ENCODE peak calls at places on chromosome 18, in four cellular contexts. One of them, this sample, is unnamed.

GRCh38 chr18:13320891-13321425 is 102.4 kb downstream of the LDLRAD4 start:
- DNase-seq in cardiac fibroblast: no peak
- DNase-seq in NCI-H146: no peak
- DNase-seq in lower lobe of right lung: no peak
- DNase-seq in this sample: no peak

GRCh38 chr18:79356435-79356834 is 39.3 kb upstream of the NFATC1 start:
- DNase-seq in lower lobe of right lung: no peak
- DNase-seq in NCI-H146: no peak
- DNase-seq in cardiac fibroblast: no peak
- DNase-seq in this sample: no peak

GRCh38 chr18:36829362-36830140 is 624 bp downstream of the KIAA1328 start:
- DNase-seq in cardiac fibroblast: peak
- DNase-seq in NCI-H146: peak
- DNase-seq in lower lobe of right lung: no peak
- DNase-seq in this sample: no peak

GRCh38 chr18:9546468-9546867 is 67.9 kb downstream of the PPP4R1 start:
- DNase-seq in lower lobe of right lung: no peak
- DNase-seq in NCI-H146: no peak
- DNase-seq in cardiac fibroblast: no peak
- DNase-seq in this sample: no peak

GRCh38 chr18:78549971-78550370 is 429.6 kb upstream of the SALL3 start:
- DNase-seq in lower lobe of right lung: no peak
- DNase-seq in cardiac fibroblast: no peak
- DNase-seq in NCI-H146: no peak
- DNase-seq in this sample: no peak

GRCh38 chr18:50654211-50654610 is 94.3 kb downstream of the MAPK4 start:
- DNase-seq in NCI-H146: no peak
- DNase-seq in cardiac fibroblast: no peak
- DNase-seq in lower lobe of right lung: no peak
- DNase-seq in this sample: no peak

GRCh38 chr18:46402396-46402795 is 254.6 kb downstream of the LOXHD1 start:
- DNase-seq in NCI-H146: no peak
- DNase-seq in cardiac fibroblast: peak
- DNase-seq in lower lobe of right lung: no peak
- DNase-seq in this sample: no peak

GRCh38 chr18:67421666-67422065 is 94.9 kb downstream of the DSEL start:
- DNase-seq in NCI-H146: no peak
- DNase-seq in lower lobe of right lung: no peak
- DNase-seq in cardiac fibroblast: peak
- DNase-seq in this sample: no peak

GRCh38 chr18:80171190-80171872 is 62.3 kb downstream of the ADNP2 start:
- DNase-seq in lower lobe of right lung: peak
- DNase-seq in cardiac fibroblast: peak
- DNase-seq in NCI-H146: no peak
- DNase-seq in this sample: peak

GRCh38 chr18:62437520-62438329 is 85.1 kb upstream of the ZCCHC2 start:
- DNase-seq in cardiac fibroblast: peak
- DNase-seq in NCI-H146: no peak
- DNase-seq in lower lobe of right lung: peak
- DNase-seq in this sample: no peak

GRCh38 chr18:41538751-41539150 is 416.3 kb upstream of the PIK3C3 start:
- DNase-seq in NCI-H146: no peak
- DNase-seq in lower lobe of right lung: no peak
- DNase-seq in cardiac fibroblast: no peak
- DNase-seq in this sample: no peak

GRCh38 chr18:7950380-7951143 is 383.4 kb downstream of the PTPRM start:
- DNase-seq in lower lobe of right lung: no peak
- DNase-seq in cardiac fibroblast: peak
- DNase-seq in NCI-H146: no peak
- DNase-seq in this sample: no peak

GRCh38 chr18:35933982-35934381 is 38.5 kb upstream of the RMP24 start:
- DNase-seq in cardiac fibroblast: no peak
- DNase-seq in NCI-H146: peak
- DNase-seq in lower lobe of right lung: no peak
- DNase-seq in this sample: no peak

GRCh38 chr18:73752546-73752945 is 395.1 kb downstream of the FBXO15 start:
- DNase-seq in NCI-H146: no peak
- DNase-seq in lower lobe of right lung: no peak
- DNase-seq in cardiac fibroblast: peak
- DNase-seq in this sample: no peak

GRCh38 chr18:76874643-76875389 is 52.5 kb downstream of the ZNF236 start:
- DNase-seq in NCI-H146: peak
- DNase-seq in lower lobe of right lung: no peak
- DNase-seq in cardiac fibroblast: no peak
- DNase-seq in this sample: no peak

GRCh38 chr18:24590946-24591345 is 130.5 kb downstream of the HRH4 start:
- DNase-seq in cardiac fibroblast: no peak
- DNase-seq in lower lobe of right lung: no peak
- DNase-seq in NCI-H146: no peak
- DNase-seq in this sample: no peak

GRCh38 chr18:79712206-79712857 is 32.7 kb downstream of the CTDP1 start:
- DNase-seq in lower lobe of right lung: no peak
- DNase-seq in NCI-H146: no peak
- DNase-seq in cardiac fibroblast: no peak
- DNase-seq in this sample: no peak

GRCh38 chr18:56240405-56240804 is 398.0 kb downstream of the TXNL1 start:
- DNase-seq in lower lobe of right lung: no peak
- DNase-seq in NCI-H146: no peak
- DNase-seq in cardiac fibroblast: no peak
- DNase-seq in this sample: no peak

GRCh38 chr18:5964596-5964995 is 69.3 kb upstream of the TMEM200C start:
- DNase-seq in cardiac fibroblast: no peak
- DNase-seq in NCI-H146: no peak
- DNase-seq in lower lobe of right lung: no peak
- DNase-seq in this sample: no peak

GRCh38 chr18:9380101-9380500 is 45.5 kb downstream of the TWSG1 start:
- DNase-seq in cardiac fibroblast: no peak
- DNase-seq in lower lobe of right lung: no peak
- DNase-seq in NCI-H146: peak
- DNase-seq in this sample: no peak

GRCh38 chr18:5393779-5394178 is 98.3 kb upstream of the ZBTB14 start:
- DNase-seq in cardiac fibroblast: no peak
- DNase-seq in NCI-H146: no peak
- DNase-seq in lower lobe of right lung: no peak
- DNase-seq in this sample: no peak

GRCh38 chr18:13831864-13832508 is 8.0 kb downstream of the MC5R start:
- DNase-seq in lower lobe of right lung: no peak
- DNase-seq in cardiac fibroblast: no peak
- DNase-seq in NCI-H146: no peak
- DNase-seq in this sample: no peak

GRCh38 chr18:63236990-63237389 is 82.6 kb downstream of the BCL2 start:
- DNase-seq in lower lobe of right lung: peak
- DNase-seq in cardiac fibroblast: no peak
- DNase-seq in NCI-H146: no peak
- DNase-seq in this sample: peak

GRCh38 chr18:13378150-13378549 is 159.6 kb downstream of the LDLRAD4 start:
- DNase-seq in lower lobe of right lung: no peak
- DNase-seq in NCI-H146: no peak
- DNase-seq in cardiac fibroblast: no peak
- DNase-seq in this sample: no peak

GRCh38 chr18:10015941-10016819 is 102.4 kb downstream of the VAPA start:
- DNase-seq in lower lobe of right lung: no peak
- DNase-seq in NCI-H146: peak
- DNase-seq in cardiac fibroblast: peak
- DNase-seq in this sample: no peak

GRCh38 chr18:44887227-44887631 is 206.5 kb downstream of the SETBP1 start:
- DNase-seq in cardiac fibroblast: peak
- DNase-seq in NCI-H146: no peak
- DNase-seq in lower lobe of right lung: no peak
- DNase-seq in this sample: no peak

GRCh38 chr18:56043691-56044090 is 455.7 kb upstream of the TCF4 start:
- DNase-seq in lower lobe of right lung: no peak
- DNase-seq in cardiac fibroblast: no peak
- DNase-seq in NCI-H146: no peak
- DNase-seq in this sample: no peak

GRCh38 chr18:75654928-75655745 is 227.6 kb upstream of the SMIM21 start:
- DNase-seq in lower lobe of right lung: no peak
- DNase-seq in cardiac fibroblast: peak
- DNase-seq in NCI-H146: no peak
- DNase-seq in this sample: no peak

GRCh38 chr18:35463050-35463449 is 34.7 kb downstream of the INO80C start:
- DNase-seq in NCI-H146: peak
- DNase-seq in lower lobe of right lung: no peak
- DNase-seq in cardiac fibroblast: peak
- DNase-seq in this sample: no peak